ENCODE peak calls at places on chromosomes 2 and 18, in nine cellular contexts. B, R, V, H, Z, D, N, X and T are unnamed samples.

GRCh38 chr18:59752666-59753065 is 55.4 kb upstream of the CCBE1 start:
- DNase-seq in B (no peak), X (no peak), R (no peak), Z (no peak), N (no peak), V (no peak), H (no peak), D (no peak), T (no peak)

GRCh38 chr2:69831354-69831905 is 2.0 kb downstream of the GMCL1 start:
- DNase-seq in V (no peak), Z (no peak), R (no peak), D (no peak), X (no peak), B (peak; percentile 31), H (no peak), N (no peak), T (no peak)

GRCh38 chr2:215950009-215950408 is 63.3 kb downstream of the MREG start:
- DNase-seq in N (peak; percentile 27), B (peak; percentile 56), D (no peak), X (no peak), Z (no peak), V (no peak), R (no peak), H (no peak), T (no peak)

GRCh38 chr18:13813271-13813849 is 10.6 kb upstream of the MC5R start:
- DNase-seq in H (peak; percentile 65), X (peak; percentile 50), Z (no peak), B (peak; percentile 65), N (peak; percentile 53), V (no peak), R (peak; percentile 70), D (peak; percentile 38), T (peak; percentile 66)

GRCh38 chr2:178301595-178302324 is 107.4 kb downstream of the OSBPL6 start:
- DNase-seq in X (no peak), D (no peak), V (no peak), B (no peak), N (no peak), R (no peak), H (no peak), Z (no peak), T (no peak)

GRCh38 chr2:3198119-3198518 is 179.5 kb downstream of the EIPR1 start:
- DNase-seq in Z (no peak), D (no peak), B (peak; percentile 37), R (no peak), N (no peak), V (no peak), H (no peak), X (no peak), T (no peak)

GRCh38 chr2:22901471-22901870 is 483.5 kb upstream of the KLHL29 start:
- DNase-seq in B (no peak), N (no peak), V (no peak), X (peak; percentile 14), Z (no peak), R (no peak), H (no peak), D (no peak), T (no peak)

GRCh38 chr2:74516070-74516633 is 1.9 kb downstream of the TLX2 start:
- DNase-seq in D (no peak), N (no peak), V (peak; percentile 83), Z (peak; percentile 75), H (no peak), X (no peak), B (no peak), R (peak; percentile 60), T (no peak)

GRCh38 chr2:55048925-55049793 is 1.1 kb downstream of the RTN4 start:
- DNase-seq in R (peak; percentile 92), D (peak; percentile 91), X (peak; percentile 89), B (peak; percentile 90), V (peak; percentile 92), N (peak; percentile 80), H (peak; percentile 77), Z (peak; percentile 96), T (peak; percentile 92)

GRCh38 chr2:23009545-23010149 is 375.3 kb upstream of the KLHL29 start:
- DNase-seq in R (peak; percentile 9), D (no peak), V (no peak), H (no peak), X (peak; percentile 10), B (no peak), N (no peak), Z (peak; percentile 82), T (no peak)

GRCh38 chr2:24558781-24559540 is 67.9 kb downstream of the NCOA1 start:
- DNase-seq in V (no peak), B (no peak), D (no peak), R (no peak), Z (no peak), H (no peak), X (no peak), N (no peak), T (no peak)

GRCh38 chr2:25920786-25921390 is 42.6 kb upstream of the ASXL2 start:
- DNase-seq in R (no peak), V (no peak), B (no peak), D (no peak), N (no peak), Z (no peak), H (no peak), X (no peak), T (no peak)

GRCh38 chr2:214774108-214774507 is 35.4 kb downstream of the BARD1 start:
- DNase-seq in D (no peak), B (no peak), N (no peak), V (no peak), X (no peak), R (no peak), Z (no peak), H (no peak), T (no peak)

GRCh38 chr18:36947820-36948348 is 119.0 kb downstream of the KIAA1328 start:
- DNase-seq in Z (no peak), D (no peak), R (no peak), X (no peak), N (no peak), B (no peak), H (no peak), V (no peak), T (no peak)

GRCh38 chr2:207935991-207936370 is 89.3 kb downstream of the PLEKHM3 start:
- DNase-seq in N (no peak), V (no peak), D (no peak), R (no peak), X (no peak), B (no peak), Z (no peak), H (peak; percentile 73), T (no peak)

GRCh38 chr18:65567372-65567771 is 183.4 kb upstream of the CDH7 start:
- DNase-seq in R (no peak), V (no peak), X (no peak), D (no peak), H (no peak), N (no peak), B (peak; percentile 27), Z (no peak), T (no peak)

GRCh38 chr2:69103495-69103894 is 90.5 kb downstream of the ANTXR1 start:
- DNase-seq in N (no peak), B (no peak), Z (no peak), X (no peak), H (no peak), R (no peak), D (no peak), V (no peak), T (no peak)

DNA sequence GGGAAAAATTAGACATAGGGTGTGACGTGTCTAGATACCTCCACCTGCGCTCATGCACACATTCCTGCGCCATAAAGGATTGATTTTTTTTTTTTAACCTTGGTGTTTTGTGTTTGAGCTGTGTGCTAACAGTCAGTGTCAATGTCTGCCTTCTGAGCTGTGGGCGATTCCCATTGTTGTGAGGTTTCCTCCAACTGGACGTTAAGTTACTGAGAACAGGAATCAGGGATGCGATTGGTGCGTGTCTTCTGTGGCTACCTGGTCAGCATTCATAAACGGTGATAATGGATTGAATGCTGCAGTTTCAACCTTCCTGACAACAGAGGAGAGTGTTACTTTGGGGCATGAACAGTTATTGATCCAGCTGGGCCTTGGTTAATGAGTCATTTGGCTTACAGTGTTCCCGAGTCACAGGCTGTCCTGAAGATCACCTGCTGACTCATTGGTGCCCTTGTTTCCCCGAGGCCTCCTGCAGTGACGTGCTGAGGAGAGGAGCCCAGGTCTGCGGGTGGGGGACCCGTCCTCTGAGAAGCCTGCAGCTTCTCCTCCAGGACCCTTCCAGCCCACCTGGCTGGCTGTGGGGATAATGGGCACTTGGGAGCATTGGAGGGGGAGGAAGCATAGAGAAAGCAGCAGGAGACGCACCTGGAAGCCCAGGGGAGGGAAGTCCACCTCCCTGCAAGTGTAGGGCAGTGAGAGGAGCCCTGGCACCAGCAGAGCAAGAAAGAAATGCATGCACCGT is 25.8 kb upstream of the CABYR start:
- DNase-seq in Z (no peak), V (no peak), D (no peak), B (no peak), R (no peak), N (peak; percentile 30), X (no peak), H (peak; percentile 90), T (no peak)
- TF ChIP-seq POLR2A in Z (no peak), V (no peak), D (no peak), B (no peak), R (no peak), N (no peak), X (no peak), H (peak; percentile 72), T (no peak)

GRCh38 chr2:33230877-33231276 is 245.6 kb upstream of the RASGRP3 start:
- DNase-seq in B (no peak), N (no peak), D (no peak), R (no peak), H (no peak), Z (no peak), V (no peak), X (no peak), T (no peak)
- H3K4me3 ChIP-seq in B (no peak overlapping the region), N (peak overlapping the region; percentile 1), D (no peak overlapping the region), R (no peak overlapping the region), H (no peak overlapping the region), Z (no peak overlapping the region), V (no peak overlapping the region), X (no peak overlapping the region), T (no peak overlapping the region)

GRCh38 chr2:46870051-46870839 is 45.4 kb downstream of the MCFD2 start:
- DNase-seq in B (no peak), D (no peak), Z (peak; percentile 60), N (no peak), V (no peak), H (no peak), R (no peak), X (no peak), T (no peak)
- TF ChIP-seq CTCF in B (no peak), D (no peak), Z (no peak), N (no peak), V (no peak), H (no peak), R (no peak), X (no peak), T (no peak)

DNA sequence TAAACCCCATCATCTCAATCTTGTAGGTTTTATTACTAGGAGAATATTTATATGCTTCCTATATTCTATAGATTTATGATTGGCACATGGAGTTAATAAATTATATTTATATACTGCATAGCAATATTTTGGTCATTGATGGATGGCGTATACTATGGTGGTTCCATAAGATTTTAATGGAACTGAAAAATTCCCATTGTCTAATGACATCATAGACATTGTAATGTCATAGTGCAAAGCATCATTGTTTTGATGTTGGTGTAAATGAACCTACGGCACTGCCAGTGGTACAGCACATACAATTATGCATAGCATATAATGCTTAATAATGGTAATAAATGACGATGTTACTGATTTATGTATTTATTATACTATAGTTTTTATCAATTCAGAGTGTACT is 1135.9 kb downstream of the CNTNAP5 start:
- DNase-seq in H (no peak), R (no peak), N (no peak), Z (no peak), D (no peak), X (no peak), V (no peak), B (no peak), T (no peak)
- TF ChIP-seq POLR2A in H (no peak), R (no peak), N (no peak), Z (no peak), D (no peak), X (no peak), V (no peak), B (no peak), T (no peak)